ENCODE peak calls at places on chromosomes 3 and 15, in seven cellular contexts. P is NCI-H1092 treated with DMSO at 0.1 percent for 48 hours; U is RPMI7951; W is GF-D8; N is activated CD4-positive, alpha-beta T cell treated with anti-CD3 and anti-CD28 coated beads, Interleukin-2, amount 50 U/mL, for 1 hour; S is hippocampal formation; G is T-helper 1 cell. T is an unnamed sample.

GRCh38 chr3:112395166-112395894 is 62.4 kb downstream of the CD200 start:
- DNase-seq in G (no peak), P (no peak), U (no peak), W (peak), N (no peak), S (no peak), T (no peak)

GRCh38 chr15:71780349-71780976 is 29.9 kb upstream of the NR2E3 start:
- DNase-seq in P (no peak), N (peak), S (no peak), W (no peak), U (peak), G (no peak), T (peak)

GRCh38 chr3:152298393-152299242 is 29.9 kb downstream of the MBNL1 start:
- DNase-seq in S (peak), G (peak), U (peak), W (peak), P (peak), N (peak), T (peak)

GRCh38 chr3:24682141-24682547 is 187.5 kb upstream of the THRB start:
- DNase-seq in W (no peak), P (no peak), S (no peak), G (no peak), N (no peak), U (peak), T (no peak)

GRCh38 chr3:58059349-58060321 is 51.4 kb downstream of the FLNB start:
- DNase-seq in N (no peak), U (peak), G (no peak), W (no peak), S (no peak), P (no peak), T (no peak)

GRCh38 chr3:185250653-185251052 is 3.2 kb downstream of the EHHADH start:
- DNase-seq in N (no peak), U (no peak), W (no peak), S (no peak), G (no peak), P (no peak), T (no peak)

GRCh38 chr15:70195808-70196304 is 98.1 kb upstream of the TLE3 start:
- DNase-seq in W (no peak), P (no peak), S (peak), N (no peak), G (no peak), U (peak), T (no peak)

GRCh38 chr3:15287565-15288330 is 44.6 kb downstream of the SH3BP5 start:
- DNase-seq in U (peak), P (no peak), G (no peak), N (no peak), W (no peak), S (no peak), T (no peak)

GRCh38 chr15:33190539-33190938 is 4.0 kb downstream of the FMN1 start:
- DNase-seq in G (no peak), S (no peak), N (no peak), W (no peak), P (no peak), U (no peak), T (no peak)

GRCh38 chr3:151581046-151581445 is 120.2 kb upstream of the IGSF10 start:
- DNase-seq in S (no peak), U (no peak), G (no peak), N (no peak), W (no peak), P (no peak), T (no peak)

GRCh38 chr3:52769786-52770445 is 824 bp downstream of the NEK4 start:
- DNase-seq in S (no peak), U (peak), G (no peak), W (no peak), N (no peak), P (no peak), T (no peak)

GRCh38 chr3:63656791-63657190 is 4.3 kb downstream of the SNTN start:
- DNase-seq in U (peak), G (no peak), P (no peak), W (no peak), N (no peak), S (no peak), T (no peak)

GRCh38 chr3:105274958-105275357 is 91.8 kb upstream of the ALCAM start:
- DNase-seq in N (no peak), G (no peak), U (no peak), P (no peak), S (no peak), W (no peak), T (no peak)

GRCh38 chr3:157239082-157239704 is 79.2 kb upstream of the CCNL1 start:
- DNase-seq in U (peak), S (peak), G (peak), W (peak), P (peak), N (peak), T (peak)

GRCh38 chr3:8500208-8500961 is 1.2 kb upstream of the LMCD1 start:
- DNase-seq in U (peak), N (no peak), P (no peak), G (no peak), W (no peak), S (peak), T (peak)

GRCh38 chr3:55584716-55585368 is 97.7 kb upstream of the WNT5A start:
- DNase-seq in S (no peak), W (no peak), P (no peak), N (no peak), U (no peak), G (no peak), T (no peak)

GRCh38 chr3:39542588-39542988 is 75.1 kb downstream of the MOBP start:
- DNase-seq in N (no peak), P (no peak), U (no peak), G (no peak), S (no peak), W (no peak), T (no peak)

GRCh38 chr15:58357529-58358476 is 74.0 kb upstream of the LIPC start:
- DNase-seq in N (peak), U (no peak), S (no peak), P (no peak), W (no peak), G (no peak), T (no peak)

GRCh38 chr3:37458162-37458895 is 283.9 kb upstream of the LRRFIP2 start:
- DNase-seq in S (no peak), U (peak), G (no peak), N (no peak), P (no peak), W (no peak), T (peak)

GRCh38 chr3:181698263-181698944 is 13.3 kb upstream of the SOX2 start:
- DNase-seq in G (no peak), N (no peak), S (peak), P (no peak), W (no peak), U (peak), T (no peak)

GRCh38 chr3:157128771-157129671 is 30.9 kb downstream of the CCNL1 start:
- DNase-seq in U (peak), W (no peak), S (peak), N (no peak), P (no peak), G (peak), T (peak)

GRCh38 chr15:43544266-43544665 is 26.9 kb downstream of the MAP1A start:
- DNase-seq in G (no peak), N (no peak), W (no peak), U (no peak), S (no peak), P (no peak), T (no peak)

GRCh38 chr15:77515613-77516012 is 94.9 kb downstream of the HMG20A start:
- DNase-seq in N (no peak), U (no peak), P (no peak), S (no peak), G (no peak), W (no peak), T (no peak)

GRCh38 chr15:44298878-44299277 is 10.4 kb downstream of the GOLM2 start:
- DNase-seq in W (no peak), G (no peak), N (no peak), P (no peak), S (no peak), U (peak), T (peak)

GRCh38 chr3:178382388-178383061 is 153.7 kb upstream of the KCNMB2 start:
- DNase-seq in S (no peak), U (peak), W (no peak), N (no peak), G (no peak), P (no peak), T (no peak)

GRCh38 chr3:113697192-113698090 is 999 bp upstream of the USF3 start:
- DNase-seq in N (peak), U (peak), W (no peak), G (no peak), P (peak), S (peak), T (peak)

GRCh38 chr3:12758025-12758830 is 831 bp downstream of the TMEM40 start:
- DNase-seq in S (no peak), G (no peak), P (peak), W (no peak), U (peak), N (no peak), T (no peak)

GRCh38 chr3:172538368-172539264 is 15.4 kb upstream of the TNFSF10 start:
- DNase-seq in G (no peak), N (no peak), S (no peak), W (peak), P (no peak), U (no peak), T (no peak)